ENCODE peak calls at places on chromosomes 6 and 20, in four cellular contexts. One of them, this sample, is unnamed.

GRCh38 chr6:147738516-147739187 is 230.2 kb downstream of the SAMD5 start:
- DNase-seq in aorta: no peak
- DNase-seq in Peyer's patch: no peak
- DNase-seq in CD4-positive, CD25-positive, alpha-beta regulatory T cell: no peak
- DNase-seq in this sample: no peak

GRCh38 chr6:41167173-41167963 is 4.5 kb upstream of the TREM2 start:
- DNase-seq in Peyer's patch: no peak
- DNase-seq in CD4-positive, CD25-positive, alpha-beta regulatory T cell: no peak
- DNase-seq in aorta: no peak
- DNase-seq in this sample: no peak

GRCh38 chr6:36885461-36886401 is at the start of gene C6orf89:
- DNase-seq in Peyer's patch: peak; percentile 99
- DNase-seq in aorta: peak; percentile 99
- DNase-seq in CD4-positive, CD25-positive, alpha-beta regulatory T cell: peak; percentile 99
- DNase-seq in this sample: peak; percentile 98

GRCh38 chr6:9417400-9417799 is 982.1 kb upstream of the SLC35B3 start:
- DNase-seq in Peyer's patch: no peak
- DNase-seq in CD4-positive, CD25-positive, alpha-beta regulatory T cell: no peak
- DNase-seq in aorta: no peak
- DNase-seq in this sample: no peak

GRCh38 chr6:11253594-11253993 is 21.1 kb upstream of the NEDD9 start:
- DNase-seq in Peyer's patch: no peak
- DNase-seq in aorta: no peak
- DNase-seq in CD4-positive, CD25-positive, alpha-beta regulatory T cell: no peak
- DNase-seq in this sample: no peak

GRCh38 chr6:139014945-139015344 is 13.6 kb upstream of the ABRACL start:
- DNase-seq in CD4-positive, CD25-positive, alpha-beta regulatory T cell: no peak
- DNase-seq in aorta: no peak
- DNase-seq in Peyer's patch: no peak
- DNase-seq in this sample: no peak

GRCh38 chr6:107207251-107207890 is 92.1 kb upstream of the BEND3 start:
- DNase-seq in Peyer's patch: no peak
- DNase-seq in CD4-positive, CD25-positive, alpha-beta regulatory T cell: no peak
- DNase-seq in aorta: no peak
- DNase-seq in this sample: no peak

GRCh38 chr20:1888796-1889463 is 6.3 kb upstream of the SIRPA start:
- DNase-seq in CD4-positive, CD25-positive, alpha-beta regulatory T cell: no peak
- DNase-seq in Peyer's patch: no peak
- DNase-seq in aorta: no peak
- DNase-seq in this sample: peak; percentile 42

GRCh38 chr20:21920231-21920630 is 214.8 kb downstream of the PAX1 start:
- DNase-seq in Peyer's patch: no peak
- DNase-seq in CD4-positive, CD25-positive, alpha-beta regulatory T cell: no peak
- DNase-seq in aorta: no peak
- DNase-seq in this sample: no peak

GRCh38 chr20:50286609-50287008 is 96.0 kb downstream of the CEBPB start:
- DNase-seq in CD4-positive, CD25-positive, alpha-beta regulatory T cell: no peak
- DNase-seq in Peyer's patch: peak; percentile 52
- DNase-seq in aorta: peak; percentile 71
- DNase-seq in this sample: peak; percentile 86

GRCh38 chr6:33610779-33611421 is 10.2 kb upstream of the ITPR3 start:
- DNase-seq in Peyer's patch: no peak
- DNase-seq in CD4-positive, CD25-positive, alpha-beta regulatory T cell: no peak
- DNase-seq in aorta: no peak
- DNase-seq in this sample: peak; percentile 59

GRCh38 chr20:9079038-9079731 is 10.3 kb downstream of the PLCB4 start:
- DNase-seq in CD4-positive, CD25-positive, alpha-beta regulatory T cell: no peak
- DNase-seq in aorta: no peak
- DNase-seq in Peyer's patch: no peak
- DNase-seq in this sample: no peak

DNA sequence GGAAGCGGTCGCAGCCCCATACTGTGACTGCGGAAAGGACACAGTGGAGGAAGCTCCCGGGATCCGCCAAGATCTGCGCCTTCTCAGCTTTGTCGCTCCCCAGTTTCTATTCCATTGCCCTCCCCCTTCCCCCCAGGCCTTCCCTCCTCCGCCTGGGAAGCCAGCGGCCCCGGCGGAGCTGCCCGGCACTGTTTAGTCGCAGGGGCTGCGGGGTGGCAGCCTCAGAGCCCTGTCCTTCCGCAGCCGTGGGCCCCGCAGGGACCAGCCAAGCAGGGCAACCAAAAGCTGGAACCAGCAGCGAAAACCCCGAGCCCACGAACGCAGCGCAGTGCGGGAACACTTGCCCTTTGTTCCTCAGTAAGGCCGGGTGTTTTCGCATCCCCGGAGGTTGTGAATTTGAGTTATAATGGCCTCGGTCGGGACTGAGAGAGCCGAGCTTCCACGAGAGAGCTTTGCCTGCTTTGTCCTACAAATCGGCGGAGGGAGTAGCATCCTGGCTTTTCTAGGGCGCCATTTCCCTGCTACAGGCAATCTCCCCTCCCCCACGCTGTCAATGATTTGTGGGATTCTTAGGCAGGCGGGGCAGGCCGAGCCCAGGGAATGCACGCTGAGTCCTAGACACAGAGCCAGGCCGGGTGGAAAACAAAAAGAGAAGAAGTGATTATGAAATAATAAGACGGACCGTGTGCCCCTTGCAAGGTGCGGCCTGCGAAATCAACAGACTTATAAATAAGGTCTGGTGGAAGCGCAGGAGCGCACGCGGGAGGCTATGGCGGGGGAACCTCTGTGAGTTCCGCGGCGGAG is 4.0 kb upstream of the TUBB2B start:
- DNase-seq in aorta: peak; percentile 75
- DNase-seq in CD4-positive, CD25-positive, alpha-beta regulatory T cell: no peak
- DNase-seq in Peyer's patch: peak; percentile 19
- DNase-seq in this sample: peak; percentile 84
- H3K27me3 ChIP-seq in aorta: peaks cover 2% of the 10 kb centered on the region
- H3K27me3 ChIP-seq in CD4-positive, CD25-positive, alpha-beta regulatory T cell: peaks cover 46% of the 10 kb centered on the region
- H3K27me3 ChIP-seq in Peyer's patch: peaks cover 10% of the 10 kb centered on the region
- H3K27me3 ChIP-seq in this sample: no peaks in the 10 kb centered on the region

GRCh38 chr20:38728237-38728761 is 4.0 kb downstream of the SLC32A1 start:
- DNase-seq in CD4-positive, CD25-positive, alpha-beta regulatory T cell: no peak
- DNase-seq in Peyer's patch: no peak
- DNase-seq in aorta: no peak
- DNase-seq in this sample: no peak
- H3K27me3 ChIP-seq in CD4-positive, CD25-positive, alpha-beta regulatory T cell: peaks cover 41% of the 10 kb centered on the region
- H3K27me3 ChIP-seq in Peyer's patch: no peaks in the 10 kb centered on the region
- H3K27me3 ChIP-seq in aorta: no peaks in the 10 kb centered on the region
- H3K27me3 ChIP-seq in this sample: peaks cover 99% of the 10 kb centered on the region

GRCh38 chr6:18565231-18565630 is 178.1 kb downstream of the RNF144B start:
- DNase-seq in Peyer's patch: no peak
- DNase-seq in aorta: no peak
- DNase-seq in CD4-positive, CD25-positive, alpha-beta regulatory T cell: no peak
- DNase-seq in this sample: no peak

GRCh38 chr6:18564775-18565174 is 177.6 kb downstream of the RNF144B start:
- DNase-seq in aorta: no peak
- DNase-seq in Peyer's patch: no peak
- DNase-seq in CD4-positive, CD25-positive, alpha-beta regulatory T cell: no peak
- DNase-seq in this sample: no peak

GRCh38 chr6:18562726-18563125 is 175.6 kb downstream of the RNF144B start:
- DNase-seq in CD4-positive, CD25-positive, alpha-beta regulatory T cell: no peak
- DNase-seq in Peyer's patch: no peak
- DNase-seq in aorta: no peak
- DNase-seq in this sample: no peak

DNA sequence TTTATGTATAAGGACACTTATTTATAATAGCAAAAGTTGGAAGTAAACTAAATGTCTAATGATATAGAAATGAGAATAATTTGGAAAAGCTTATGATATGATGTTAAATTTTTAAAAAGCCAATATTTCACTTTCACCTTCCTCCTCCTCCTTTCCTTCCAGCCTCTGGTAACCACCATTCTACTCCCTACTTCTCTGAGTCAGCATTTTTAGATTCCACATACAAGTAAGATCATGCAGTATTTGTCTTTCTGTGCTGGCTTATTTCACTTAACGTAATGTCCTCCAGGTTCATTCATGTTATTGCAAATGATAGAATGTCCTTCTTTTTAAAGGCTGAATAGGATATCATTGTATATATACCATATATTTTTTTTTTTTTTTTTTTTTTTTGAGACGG is 180.2 kb downstream of the RNF144B start:
- DNase-seq in CD4-positive, CD25-positive, alpha-beta regulatory T cell: no peak
- DNase-seq in aorta: no peak
- DNase-seq in Peyer's patch: no peak
- DNase-seq in this sample: no peak
- H3K27me3 ChIP-seq in CD4-positive, CD25-positive, alpha-beta regulatory T cell: no peaks in the 10 kb centered on the region
- H3K27me3 ChIP-seq in aorta: no peaks in the 10 kb centered on the region
- H3K27me3 ChIP-seq in Peyer's patch: no peaks in the 10 kb centered on the region
- H3K27me3 ChIP-seq in this sample: no peaks in the 10 kb centered on the region

GRCh38 chr6:121760191-121760590 is 324.7 kb downstream of the GJA1 start:
- DNase-seq in CD4-positive, CD25-positive, alpha-beta regulatory T cell: no peak
- DNase-seq in aorta: no peak
- DNase-seq in Peyer's patch: no peak
- DNase-seq in this sample: no peak
- H3K27me3 ChIP-seq in CD4-positive, CD25-positive, alpha-beta regulatory T cell: no peaks in the 10 kb centered on the region
- H3K27me3 ChIP-seq in aorta: no peaks in the 10 kb centered on the region
- H3K27me3 ChIP-seq in Peyer's patch: no peaks in the 10 kb centered on the region
- H3K27me3 ChIP-seq in this sample: no peaks in the 10 kb centered on the region

DNA sequence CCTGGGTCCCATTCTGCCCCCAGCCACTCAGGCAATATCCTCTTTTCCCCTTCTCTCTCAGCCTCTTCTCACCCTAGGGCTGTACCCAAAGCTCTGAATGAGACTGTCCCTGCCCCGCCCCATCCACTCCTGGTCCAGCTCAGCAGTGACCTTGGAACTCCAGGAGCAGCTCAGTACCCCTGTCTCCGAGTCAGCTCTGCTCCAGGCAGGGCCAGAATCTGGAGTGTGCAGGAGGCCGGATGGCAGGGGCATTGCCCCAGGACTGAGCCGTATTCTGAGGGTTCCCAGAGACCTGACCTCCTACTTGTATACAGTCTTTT is 2.0 kb upstream of the RAET1G start:
- DNase-seq in Peyer's patch: no peak
- DNase-seq in aorta: peak; percentile 37
- DNase-seq in CD4-positive, CD25-positive, alpha-beta regulatory T cell: no peak
- DNase-seq in this sample: peak; percentile 64
- H3K27me3 ChIP-seq in Peyer's patch: no peaks in the 10 kb centered on the region
- H3K27me3 ChIP-seq in aorta: no peaks in the 10 kb centered on the region
- H3K27me3 ChIP-seq in CD4-positive, CD25-positive, alpha-beta regulatory T cell: peaks cover 42% of the 10 kb centered on the region
- H3K27me3 ChIP-seq in this sample: no peaks in the 10 kb centered on the region

This sample was measured in tibial artery.